ENCODE peak calls at places on chromosomes 12 and 14, in seven cellular contexts. One of them, this sample, is unnamed.

GRCh38 chr14:69505338-69506240 is 21.1 kb downstream of the PLEKHD1 start:
- DNase-seq in Right ventricle myocardium superior: no peak
- DNase-seq in lung: no peak
- DNase-seq in aorta: no peak
- DNase-seq in cardiac septum: peak; percentile 41
- DNase-seq in thoracic aorta: no peak
- DNase-seq in mammary epithelial cell: no peak
- DNase-seq in this sample: no peak

GRCh38 chr12:12883369-12884001 is 7.9 kb upstream of the GPRC5A start:
- DNase-seq in Right ventricle myocardium superior: no peak
- DNase-seq in cardiac septum: no peak
- DNase-seq in mammary epithelial cell: peak; percentile 90
- DNase-seq in aorta: no peak
- DNase-seq in lung: peak; percentile 42
- DNase-seq in thoracic aorta: no peak
- DNase-seq in this sample: peak; percentile 26

GRCh38 chr14:55864890-55865655 is 253.1 kb upstream of the PELI2 start:
- DNase-seq in aorta: no peak
- DNase-seq in thoracic aorta: no peak
- DNase-seq in lung: no peak
- DNase-seq in Right ventricle myocardium superior: no peak
- DNase-seq in mammary epithelial cell: no peak
- DNase-seq in cardiac septum: no peak
- DNase-seq in this sample: no peak

GRCh38 chr12:111194703-111195051 is 174.2 kb downstream of the PHETA1 start:
- DNase-seq in aorta: no peak
- DNase-seq in mammary epithelial cell: no peak
- DNase-seq in cardiac septum: no peak
- DNase-seq in thoracic aorta: no peak
- DNase-seq in Right ventricle myocardium superior: no peak
- DNase-seq in lung: no peak
- DNase-seq in this sample: no peak

GRCh38 chr12:122886851-122887816 is 8.8 kb downstream of the VPS37B start:
- DNase-seq in cardiac septum: no peak
- DNase-seq in mammary epithelial cell: peak; percentile 93
- DNase-seq in aorta: no peak
- DNase-seq in Right ventricle myocardium superior: no peak
- DNase-seq in lung: no peak
- DNase-seq in thoracic aorta: no peak
- DNase-seq in this sample: no peak

GRCh38 chr12:22729898-22730443 is 105.0 kb downstream of the ETNK1 start:
- DNase-seq in thoracic aorta: no peak
- DNase-seq in lung: no peak
- DNase-seq in cardiac septum: no peak
- DNase-seq in aorta: no peak
- DNase-seq in mammary epithelial cell: no peak
- DNase-seq in Right ventricle myocardium superior: no peak
- DNase-seq in this sample: no peak

GRCh38 chr14:30417999-30418398 is 141.0 kb upstream of the G2E3 start:
- DNase-seq in mammary epithelial cell: no peak
- DNase-seq in Right ventricle myocardium superior: no peak
- DNase-seq in aorta: no peak
- DNase-seq in lung: no peak
- DNase-seq in thoracic aorta: no peak
- DNase-seq in cardiac septum: no peak
- DNase-seq in this sample: no peak

GRCh38 chr12:47737936-47738335 is 12.6 kb upstream of the ENDOU start:
- DNase-seq in mammary epithelial cell: no peak
- DNase-seq in thoracic aorta: no peak
- DNase-seq in lung: no peak
- DNase-seq in aorta: no peak
- DNase-seq in Right ventricle myocardium superior: peak; percentile 46
- DNase-seq in cardiac septum: no peak
- DNase-seq in this sample: no peak

GRCh38 chr14:60561845-60562746 is 53.1 kb downstream of the SIX6 start:
- DNase-seq in lung: no peak
- DNase-seq in Right ventricle myocardium superior: peak; percentile 42
- DNase-seq in mammary epithelial cell: peak; percentile 47
- DNase-seq in aorta: peak; percentile 63
- DNase-seq in cardiac septum: no peak
- DNase-seq in thoracic aorta: no peak
- DNase-seq in this sample: peak; percentile 67

GRCh38 chr14:95307402-95308041 is 12.2 kb downstream of the CLMN start:
- DNase-seq in Right ventricle myocardium superior: peak; percentile 66
- DNase-seq in lung: no peak
- DNase-seq in thoracic aorta: no peak
- DNase-seq in mammary epithelial cell: no peak
- DNase-seq in cardiac septum: no peak
- DNase-seq in aorta: no peak
- DNase-seq in this sample: no peak